ENCODE peak calls at places on chromosomes 16 and 17, in four cellular contexts. One of them, this sample, is unnamed.

GRCh38 chr16:53692146-53692545 is 11.5 kb downstream of the RPGRIP1L start:
- DNase-seq in ovary: no peak
- DNase-seq in AG04450: no peak
- DNase-seq in fibroblast of the aortic adventitia: no peak
- DNase-seq in this sample: no peak

GRCh38 chr16:56263711-56264608 is 72.7 kb downstream of the GNAO1 start:
- DNase-seq in ovary: no peak
- DNase-seq in AG04450: no peak
- DNase-seq in fibroblast of the aortic adventitia: no peak
- DNase-seq in this sample: no peak

GRCh38 chr16:11349599-11350276 is 4.5 kb downstream of the RMI2 start:
- DNase-seq in ovary: no peak
- DNase-seq in AG04450: no peak
- DNase-seq in fibroblast of the aortic adventitia: peak
- DNase-seq in this sample: no peak

GRCh38 chr17:18253947-18254821 is 4.4 kb downstream of the FLII start:
- DNase-seq in ovary: no peak
- DNase-seq in AG04450: no peak
- DNase-seq in fibroblast of the aortic adventitia: no peak
- DNase-seq in this sample: no peak

GRCh38 chr17:29215717-29216116 is 30.9 kb upstream of the CRYBA1 start:
- DNase-seq in ovary: no peak
- DNase-seq in AG04450: no peak
- DNase-seq in fibroblast of the aortic adventitia: peak
- DNase-seq in this sample: no peak

GRCh38 chr17:5485270-5486205 is at the start of gene DERL2:
- DNase-seq in ovary: no peak
- DNase-seq in AG04450: no peak
- DNase-seq in fibroblast of the aortic adventitia: peak
- DNase-seq in this sample: no peak

GRCh38 chr16:13873835-13874438 is 46.0 kb upstream of the ERCC4 start:
- DNase-seq in ovary: no peak
- DNase-seq in AG04450: no peak
- DNase-seq in fibroblast of the aortic adventitia: peak
- DNase-seq in this sample: no peak

GRCh38 chr17:5821057-5821456 is 236.7 kb upstream of the NLRP1 start:
- DNase-seq in ovary: no peak
- DNase-seq in AG04450: no peak
- DNase-seq in fibroblast of the aortic adventitia: no peak
- DNase-seq in this sample: no peak

GRCh38 chr17:13114601-13115024 is 96.8 kb upstream of the ELAC2 start:
- DNase-seq in ovary: no peak
- DNase-seq in AG04450: peak
- DNase-seq in fibroblast of the aortic adventitia: peak
- DNase-seq in this sample: peak

GRCh38 chr17:27889711-27890251 is 3.4 kb downstream of the LYRM9 start:
- DNase-seq in ovary: no peak
- DNase-seq in AG04450: no peak
- DNase-seq in fibroblast of the aortic adventitia: no peak
- DNase-seq in this sample: no peak

GRCh38 chr17:48718781-48719641 is 3.3 kb downstream of the PRAC1 start:
- DNase-seq in ovary: no peak
- DNase-seq in AG04450: no peak
- DNase-seq in fibroblast of the aortic adventitia: no peak
- DNase-seq in this sample: no peak

GRCh38 chr16:30526137-30526822 is at the start of gene ZNF768:
- DNase-seq in ovary: peak
- DNase-seq in AG04450: no peak
- DNase-seq in fibroblast of the aortic adventitia: peak
- DNase-seq in this sample: no peak

GRCh38 chr16:85435298-85435697 is 177.8 kb upstream of the GSE1 start:
- DNase-seq in ovary: no peak
- DNase-seq in AG04450: no peak
- DNase-seq in fibroblast of the aortic adventitia: no peak
- DNase-seq in this sample: no peak

GRCh38 chr17:19618015-19618414 is 30.5 kb upstream of the ALDH3A2 start:
- DNase-seq in ovary: no peak
- DNase-seq in AG04450: no peak
- DNase-seq in fibroblast of the aortic adventitia: no peak
- DNase-seq in this sample: no peak

GRCh38 chr17:82677353-82677925 is 21.1 kb downstream of the RAB40B start:
- DNase-seq in ovary: no peak
- DNase-seq in AG04450: no peak
- DNase-seq in fibroblast of the aortic adventitia: no peak
- DNase-seq in this sample: no peak

GRCh38 chr16:51024703-51025102 is 126.4 kb downstream of the SALL1 start:
- DNase-seq in ovary: no peak
- DNase-seq in AG04450: no peak
- DNase-seq in fibroblast of the aortic adventitia: no peak
- DNase-seq in this sample: no peak

GRCh38 chr17:27759528-27759927 is 40.8 kb downstream of the NOS2 start:
- DNase-seq in ovary: no peak
- DNase-seq in AG04450: no peak
- DNase-seq in fibroblast of the aortic adventitia: no peak
- DNase-seq in this sample: no peak

GRCh38 chr17:44004761-44005526 is 522 bp downstream of the NAGS start:
- DNase-seq in ovary: no peak
- DNase-seq in AG04450: no peak
- DNase-seq in fibroblast of the aortic adventitia: no peak
- DNase-seq in this sample: no peak

GRCh38 chr17:76388966-76389888 is 4.8 kb downstream of the SPHK1 start:
- DNase-seq in ovary: no peak
- DNase-seq in AG04450: no peak
- DNase-seq in fibroblast of the aortic adventitia: no peak
- DNase-seq in this sample: no peak
- TF ChIP-seq CTCF in ovary: no peak
- TF ChIP-seq CTCF in AG04450: peak
- TF ChIP-seq CTCF in fibroblast of the aortic adventitia: peak
- TF ChIP-seq CTCF in this sample: no peak

GRCh38 chr17:1998426-1998784 is 26.7 kb downstream of the RTN4RL1 start:
- DNase-seq in ovary: no peak
- DNase-seq in AG04450: no peak
- DNase-seq in fibroblast of the aortic adventitia: no peak
- DNase-seq in this sample: no peak
- H3K4me3 ChIP-seq in ovary: peak
- H3K4me3 ChIP-seq in AG04450: no peak
- H3K4me3 ChIP-seq in fibroblast of the aortic adventitia: no peak
- H3K4me3 ChIP-seq in this sample: no peak

GRCh38 chr16:57626420-57627170 is 1.8 kb upstream of the ADGRG1 start:
- DNase-seq in ovary: no peak
- DNase-seq in AG04450: no peak
- DNase-seq in fibroblast of the aortic adventitia: no peak
- DNase-seq in this sample: no peak

GRCh38 chr16:57624806-57625500 is 3.5 kb upstream of the ADGRG1 start:
- DNase-seq in ovary: no peak
- DNase-seq in AG04450: no peak
- DNase-seq in fibroblast of the aortic adventitia: peak
- DNase-seq in this sample: no peak

GRCh38 chr16:57628782-57629181 is 352 bp downstream of the ADGRG1 start:
- DNase-seq in ovary: no peak
- DNase-seq in AG04450: no peak
- DNase-seq in fibroblast of the aortic adventitia: no peak
- DNase-seq in this sample: no peak

GRCh38 chr16:57628008-57628781 is at the start of gene ADGRG1:
- DNase-seq in ovary: peak
- DNase-seq in AG04450: peak
- DNase-seq in fibroblast of the aortic adventitia: peak
- DNase-seq in this sample: peak

DNA sequence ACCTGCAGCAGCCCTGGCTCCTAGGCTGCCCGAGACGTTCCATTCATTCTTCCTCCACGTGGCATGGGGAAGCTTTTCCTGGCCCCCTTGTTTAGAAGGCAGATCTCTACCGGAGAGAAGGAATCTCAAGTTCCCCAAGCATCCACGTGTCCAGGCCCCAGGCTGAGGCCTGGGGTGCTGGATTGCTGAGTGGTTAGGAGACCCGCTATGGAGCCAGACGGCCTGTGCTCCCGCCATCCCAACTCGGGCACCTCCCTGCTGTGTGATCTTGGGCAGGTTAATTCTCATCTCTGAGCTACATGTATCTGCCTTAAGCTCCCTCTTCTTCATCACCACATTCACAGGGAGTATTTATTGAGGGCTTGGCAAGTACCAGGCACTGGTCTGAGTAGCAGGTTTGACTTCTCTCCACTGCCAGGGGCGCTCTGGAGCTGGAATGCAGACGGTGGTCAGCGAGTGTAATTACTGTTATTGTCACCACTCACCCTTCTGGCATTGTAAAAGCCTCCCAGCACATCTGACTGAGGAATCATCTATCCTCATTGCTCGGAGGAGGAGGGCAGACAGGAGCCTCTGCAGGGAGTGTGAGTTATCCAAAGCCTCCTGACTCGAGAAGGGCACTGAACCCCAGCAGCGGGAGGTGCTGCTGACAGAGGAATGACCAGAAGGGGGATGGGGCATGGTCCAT is 1.1 kb upstream of the ADGRG1 start:
- DNase-seq in ovary: no peak
- DNase-seq in AG04450: no peak
- DNase-seq in fibroblast of the aortic adventitia: peak
- DNase-seq in this sample: peak
- TF ChIP-seq CTCF in ovary: no peak
- TF ChIP-seq CTCF in AG04450: peak
- TF ChIP-seq CTCF in fibroblast of the aortic adventitia: peak
- TF ChIP-seq CTCF in this sample: peak

DNA sequence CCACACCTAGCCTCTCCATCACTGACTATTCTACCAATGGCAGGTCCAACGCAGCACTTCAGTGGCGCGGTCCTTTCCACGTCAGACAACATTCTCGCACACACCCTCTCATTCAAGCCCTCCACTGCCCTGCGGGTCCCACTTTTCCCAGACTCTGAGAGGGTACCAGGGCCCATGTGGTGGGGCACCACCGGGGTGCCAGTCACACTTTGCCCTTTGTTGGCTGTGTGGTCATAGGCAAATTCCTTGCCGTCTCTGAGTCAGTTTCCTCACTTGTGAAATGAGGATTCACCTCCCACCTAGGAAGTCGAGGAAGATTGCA is 1.1 kb downstream of the PLCD3 start:
- DNase-seq in ovary: no peak
- DNase-seq in AG04450: no peak
- DNase-seq in fibroblast of the aortic adventitia: no peak
- DNase-seq in this sample: no peak
- H3K4me3 ChIP-seq in ovary: peak
- H3K4me3 ChIP-seq in AG04450: peak
- H3K4me3 ChIP-seq in fibroblast of the aortic adventitia: peak
- H3K4me3 ChIP-seq in this sample: peak

This sample was measured in HFF-Myc.